ENCODE peak calls at places on chromosome 2, in ten cellular contexts. C, H, A, G, Q, X, E, N, L and O are unnamed samples.

GRCh38 chr2:227280895-227281294 is 44.2 kb upstream of the MFF start:
- DNase-seq in A (no peak), L (no peak), N (no peak), H (no peak), Q (no peak), E (no peak), C (no peak), X (no peak), G (peak), O (no peak)

GRCh38 chr2:45330617-45331016 is 280.4 kb downstream of the SRBD1 start:
- DNase-seq in Q (no peak), N (no peak), L (no peak), X (no peak), H (no peak), C (no peak), E (no peak), A (peak), G (no peak), O (no peak)

GRCh38 chr2:232402518-232402917 is 4.1 kb upstream of the ALPG start:
- DNase-seq in N (no peak), Q (no peak), L (no peak), G (no peak), A (no peak), E (no peak), H (no peak), X (no peak), C (no peak), O (no peak)

GRCh38 chr2:136361521-136361920 is 243.6 kb upstream of the CXCR4 start:
- DNase-seq in L (no peak), A (no peak), Q (no peak), C (no peak), H (no peak), N (no peak), E (no peak), X (no peak), G (no peak), O (no peak)

GRCh38 chr2:199019898-199020507 is 437.7 kb downstream of the SATB2 start:
- DNase-seq in L (no peak), H (no peak), Q (no peak), X (no peak), C (peak), N (peak), E (no peak), A (no peak), G (peak), O (no peak)

GRCh38 chr2:107570876-107571275 is 255.8 kb upstream of the RGPD4 start:
- DNase-seq in G (no peak), E (no peak), A (no peak), L (no peak), C (no peak), N (no peak), H (no peak), X (no peak), Q (no peak), O (no peak)

GRCh38 chr2:134282638-134283400 is 28.9 kb downstream of the MGAT5 start:
- DNase-seq in A (no peak), G (no peak), L (no peak), Q (no peak), N (no peak), H (no peak), X (no peak), C (no peak), E (peak), O (no peak)

GRCh38 chr2:120586507-120587283 is 149.0 kb upstream of the GLI2 start:
- DNase-seq in Q (peak), G (no peak), H (no peak), X (no peak), A (no peak), N (no peak), E (no peak), L (no peak), C (no peak), O (no peak)

GRCh38 chr2:47803770-47804169 is 20.8 kb downstream of the MSH6 start:
- DNase-seq in Q (no peak), A (no peak), H (no peak), G (no peak), X (no peak), N (no peak), C (no peak), L (no peak), E (no peak), O (no peak)

GRCh38 chr2:195037072-195037471 is 620.0 kb upstream of the SLC39A10 start:
- DNase-seq in N (no peak), L (no peak), G (no peak), E (no peak), Q (no peak), A (no peak), C (no peak), X (no peak), H (no peak), O (no peak)

GRCh38 chr2:217270089-217270800 is 410.4 kb upstream of the TNP1 start:
- DNase-seq in C (peak), Q (no peak), G (no peak), N (no peak), X (no peak), L (no peak), E (no peak), A (no peak), H (no peak), O (no peak)

GRCh38 chr2:213279961-213280360 is 4.3 kb upstream of the SPAG16 start:
- DNase-seq in L (no peak), E (no peak), C (no peak), H (no peak), X (no peak), A (no peak), Q (no peak), G (no peak), N (no peak), O (no peak)

GRCh38 chr2:83665894-83666293 is 793.2 kb downstream of the SUCLG1 start:
- DNase-seq in C (no peak), X (no peak), A (no peak), Q (no peak), H (no peak), L (no peak), G (no peak), E (no peak), N (no peak), O (no peak)

GRCh38 chr2:99140056-99140859 is 1.2 kb upstream of the C2orf15 start:
- DNase-seq in H (no peak), C (no peak), E (no peak), Q (no peak), A (peak), X (no peak), L (no peak), G (no peak), N (no peak), O (no peak)

GRCh38 chr2:45755585-45756330 is 104.3 kb downstream of the PRKCE start:
- DNase-seq in L (no peak), Q (no peak), X (no peak), A (no peak), N (no peak), E (no peak), C (peak), H (no peak), G (no peak), O (no peak)

GRCh38 chr2:71187589-71187988 is 39.3 kb downstream of the PAIP2B start:
- DNase-seq in L (no peak), Q (no peak), G (no peak), C (no peak), A (no peak), E (no peak), N (no peak), X (no peak), H (no peak), O (no peak)

GRCh38 chr2:185274718-185275484 is 463.7 kb upstream of the FSIP2 start:
- DNase-seq in C (no peak), L (no peak), X (no peak), A (no peak), E (no peak), G (no peak), Q (no peak), N (no peak), H (no peak), O (no peak)

GRCh38 chr2:185284696-185285095 is 453.9 kb upstream of the FSIP2 start:
- DNase-seq in E (no peak), G (no peak), C (no peak), Q (no peak), H (no peak), N (no peak), A (no peak), L (no peak), X (no peak), O (no peak)

GRCh38 chr2:185279999-185280398 is 458.6 kb upstream of the FSIP2 start:
- DNase-seq in Q (no peak), X (no peak), H (no peak), N (no peak), G (no peak), E (no peak), L (no peak), A (no peak), C (no peak), O (no peak)
- TF ChIP-seq CTCF in Q (peak), X (peak), H (no peak), N (peak), G (peak), E (no peak), L (no peak), A (peak), C (peak), O (no peak)

GRCh38 chr2:222903234-222904220 is 42.7 kb downstream of the ACSL3 start:
- DNase-seq in N (no peak), C (peak), E (peak), A (peak), H (no peak), L (no peak), G (peak), Q (peak), X (no peak), O (no peak)
- H3K27ac ChIP-seq in N (no peak), C (no peak), E (no peak), A (peak), H (no peak), L (no peak), G (peak), Q (peak), X (no peak), O (no peak)

GRCh38 chr2:20650412-20650879 is 452 bp downstream of the HS1BP3 start:
- DNase-seq in A (no peak), C (peak), Q (no peak), H (no peak), N (no peak), G (no peak), L (no peak), X (no peak), E (peak), O (no peak)

GRCh38 chr2:20652141-20652540 is 1.2 kb upstream of the HS1BP3 start:
- DNase-seq in H (no peak), G (no peak), E (no peak), Q (no peak), A (no peak), N (no peak), C (no peak), X (no peak), L (no peak), O (no peak)

GRCh38 chr2:20652673-20653575 is 2.0 kb upstream of the HS1BP3 start:
- DNase-seq in L (peak), E (no peak), N (no peak), X (no peak), H (no peak), A (no peak), G (no peak), Q (no peak), C (no peak), O (no peak)

GRCh38 chr2:20650880-20651730 is at the start of gene HS1BP3:
- DNase-seq in A (peak), L (peak), E (peak), G (peak), Q (peak), C (peak), N (peak), H (peak), X (peak), O (peak)

GRCh38 chr2:20651731-20652099 is 817 bp upstream of the HS1BP3 start:
- DNase-seq in H (no peak), N (no peak), C (no peak), A (no peak), E (no peak), Q (no peak), L (no peak), G (no peak), X (no peak), O (no peak)
- H3K4me3 ChIP-seq in H (peak), N (peak), C (peak), A (peak), E (peak), Q (peak), L (peak), G (no peak), X (peak), O (peak)

GRCh38 chr2:41283079-41283765 is 764.6 kb upstream of the PKDCC start:
- DNase-seq in L (no peak), Q (no peak), E (no peak), N (no peak), A (no peak), X (no peak), C (peak), G (no peak), H (no peak), O (no peak)
- TF ChIP-seq CTCF in L (no peak), Q (no peak), E (no peak), N (no peak), A (no peak), X (peak), C (peak), G (no peak), H (no peak), O (no peak)

DNA sequence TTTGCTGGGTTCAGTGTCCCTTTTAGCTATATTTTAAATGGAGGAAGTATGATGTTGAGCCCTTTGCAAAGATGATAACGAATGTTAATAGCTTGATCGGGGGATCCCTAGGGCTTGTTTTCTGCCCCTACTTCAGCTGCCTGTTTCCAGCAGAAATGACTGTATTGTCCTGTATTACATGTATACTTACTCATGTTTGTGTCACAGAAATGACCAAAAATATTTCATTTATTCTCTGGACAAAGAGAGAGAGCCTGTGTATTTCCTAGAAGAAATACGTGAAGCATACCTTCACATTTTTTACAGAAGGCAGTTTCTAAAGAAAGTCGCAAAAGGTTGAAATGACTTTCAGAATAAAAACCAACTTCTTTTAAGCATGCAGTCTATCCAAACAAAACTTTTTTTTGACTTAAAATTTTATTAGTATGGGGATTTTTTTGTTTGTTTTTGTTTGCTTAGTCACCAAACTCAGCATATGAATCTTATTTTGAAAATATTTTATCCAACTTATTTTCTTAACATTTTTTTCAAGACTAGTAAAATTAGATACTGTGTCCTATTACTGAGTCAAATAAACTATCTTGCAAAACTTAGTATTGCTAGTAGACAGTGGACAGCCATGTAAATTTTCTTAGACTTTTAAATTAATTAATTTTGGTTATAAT is 68.9 kb downstream of the PTRHD1 start:
- DNase-seq in Q (no peak), N (no peak), E (no peak), C (no peak), G (no peak), H (no peak), A (no peak), L (no peak), X (no peak), O (no peak)
- H3K27ac ChIP-seq in Q (no peak), N (no peak), E (no peak), C (no peak), G (no peak), H (no peak), A (no peak), L (no peak), X (no peak), O (no peak)

GRCh38 chr2:174874081-174874480 is 109.8 kb upstream of the CHRNA1 start:
- DNase-seq in Q (no peak), H (no peak), C (no peak), A (no peak), E (no peak), N (no peak), L (no peak), X (no peak), G (no peak), O (no peak)

GRCh38 chr2:174873457-174873856 is 109.2 kb upstream of the CHRNA1 start:
- DNase-seq in G (peak), L (no peak), E (no peak), H (no peak), X (no peak), Q (no peak), C (peak), N (no peak), A (no peak), O (no peak)

GRCh38 chr2:174878537-174879147 is 114.4 kb upstream of the CHRNA1 start:
- DNase-seq in C (peak), H (no peak), A (no peak), E (no peak), X (peak), N (no peak), G (no peak), Q (no peak), L (no peak), O (no peak)

GRCh38 chr2:174881678-174882077 is 117.4 kb upstream of the CHRNA1 start:
- DNase-seq in H (no peak), G (peak), E (no peak), Q (no peak), N (no peak), C (peak), L (no peak), A (no peak), X (no peak), O (no peak)

GRCh38 chr2:174877796-174878195 is 113.5 kb upstream of the CHRNA1 start:
- DNase-seq in A (no peak), C (no peak), X (no peak), L (no peak), N (no peak), G (no peak), E (no peak), Q (no peak), H (no peak), O (no peak)
- H3K4me3 ChIP-seq in A (no peak), C (no peak), X (no peak), L (no peak), N (no peak), G (no peak), E (no peak), Q (no peak), H (no peak), O (no peak)

GRCh38 chr2:38191516-38191915 is 115.6 kb upstream of the CYP1B1 start:
- DNase-seq in L (no peak), H (no peak), N (no peak), X (no peak), E (no peak), G (no peak), Q (no peak), C (no peak), A (no peak), O (no peak)
- TF ChIP-seq CTCF in L (no peak), H (no peak), N (no peak), X (no peak), E (no peak), G (no peak), Q (no peak), C (no peak), A (no peak), O (no peak)

DNA sequence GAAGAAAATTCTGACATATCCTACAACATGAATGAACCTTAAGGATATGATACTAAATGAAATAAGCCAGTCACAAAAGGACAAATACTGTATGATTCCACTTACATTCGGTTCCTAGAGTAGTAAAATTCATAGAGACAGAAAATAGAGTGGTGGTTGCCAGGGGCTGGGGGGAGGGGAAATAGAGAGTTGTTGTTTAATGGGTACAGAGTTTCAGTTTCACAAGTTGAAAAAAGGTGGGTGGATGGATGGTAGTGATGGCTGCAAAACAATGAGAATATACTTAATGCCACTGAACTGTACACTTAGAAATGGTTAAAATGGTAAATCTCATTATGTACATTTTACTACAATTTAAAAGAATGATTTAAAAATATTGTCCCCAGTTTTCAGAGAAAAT is 53.3 kb upstream of the NFU1 start:
- DNase-seq in G (no peak), Q (no peak), C (no peak), L (no peak), H (no peak), A (no peak), X (no peak), N (no peak), E (no peak), O (no peak)
- H3K27ac ChIP-seq in G (no peak), Q (no peak), C (no peak), L (no peak), H (no peak), A (no peak), X (no peak), N (no peak), E (no peak), O (no peak)

GRCh38 chr2:7950035-7950612 is 731.7 kb upstream of the ID2 start:
- DNase-seq in X (no peak), C (no peak), L (no peak), Q (no peak), E (no peak), A (no peak), N (no peak), H (no peak), G (no peak), O (no peak)
- H3K4me3 ChIP-seq in X (no peak), C (no peak), L (no peak), Q (no peak), E (no peak), A (no peak), N (no peak), H (no peak), G (no peak), O (no peak)